ENCODE peak calls at places on chromosomes 11 and 22, in seven cellular contexts. Q is astrocyte of the cerebellum, W is IMR-90, Y is lower lobe of right lung, I is uterus, E is RWPE2, K is AG10803. F is an unnamed sample.

GRCh38 chr11:3880724-3881123 is 25.3 kb downstream of the STIM1 start:
- DNase-seq in I (no peak), K (peak), Y (no peak), Q (no peak), E (no peak), W (peak), F (no peak)

GRCh38 chr11:65225284-65226102 is 36.3 kb upstream of the POLA2 start:
- DNase-seq in W (peak), E (no peak), Q (peak), K (peak), Y (peak), I (peak), F (no peak)

GRCh38 chr22:22820626-22821025 is 67.0 kb upstream of the IGLL5 start:
- DNase-seq in Y (no peak), W (no peak), K (no peak), I (no peak), Q (no peak), E (no peak), F (no peak)

GRCh38 chr22:20672082-20672424 is 101.9 kb upstream of the SERPIND1 start:
- DNase-seq in Q (no peak), W (no peak), Y (no peak), I (no peak), K (no peak), E (no peak), F (no peak)

GRCh38 chr11:8025816-8026215 is 38.7 kb downstream of the EIF3F start:
- DNase-seq in K (peak), I (no peak), W (peak), E (no peak), Y (no peak), Q (peak), F (no peak)

GRCh38 chr22:47794851-47795250 is 1032.4 kb downstream of the TBC1D22A start:
- DNase-seq in Q (no peak), E (no peak), W (no peak), K (no peak), I (no peak), Y (no peak), F (no peak)

GRCh38 chr11:6437993-6438392 is 2.8 kb downstream of the HPX start:
- DNase-seq in E (no peak), K (no peak), Y (no peak), Q (no peak), W (no peak), I (no peak), F (no peak)

GRCh38 chr22:20741634-20742581 is 32.0 kb upstream of the SERPIND1 start:
- DNase-seq in Q (no peak), I (no peak), E (no peak), K (peak), W (peak), Y (no peak), F (no peak)

GRCh38 chr11:64881476-64881875 is 3.1 kb upstream of the EHD1 start:
- DNase-seq in Y (no peak), Q (no peak), I (no peak), K (no peak), E (no peak), W (no peak), F (no peak)

GRCh38 chr22:36872084-36872483 is 11.3 kb downstream of the NCF4 start:
- DNase-seq in Y (no peak), I (no peak), W (no peak), E (no peak), K (no peak), Q (no peak), F (no peak)

GRCh38 chr22:36334838-36335603 is 52.7 kb downstream of the MYH9 start:
- DNase-seq in E (peak), Y (no peak), I (no peak), W (peak), K (peak), Q (no peak), F (no peak)

DNA sequence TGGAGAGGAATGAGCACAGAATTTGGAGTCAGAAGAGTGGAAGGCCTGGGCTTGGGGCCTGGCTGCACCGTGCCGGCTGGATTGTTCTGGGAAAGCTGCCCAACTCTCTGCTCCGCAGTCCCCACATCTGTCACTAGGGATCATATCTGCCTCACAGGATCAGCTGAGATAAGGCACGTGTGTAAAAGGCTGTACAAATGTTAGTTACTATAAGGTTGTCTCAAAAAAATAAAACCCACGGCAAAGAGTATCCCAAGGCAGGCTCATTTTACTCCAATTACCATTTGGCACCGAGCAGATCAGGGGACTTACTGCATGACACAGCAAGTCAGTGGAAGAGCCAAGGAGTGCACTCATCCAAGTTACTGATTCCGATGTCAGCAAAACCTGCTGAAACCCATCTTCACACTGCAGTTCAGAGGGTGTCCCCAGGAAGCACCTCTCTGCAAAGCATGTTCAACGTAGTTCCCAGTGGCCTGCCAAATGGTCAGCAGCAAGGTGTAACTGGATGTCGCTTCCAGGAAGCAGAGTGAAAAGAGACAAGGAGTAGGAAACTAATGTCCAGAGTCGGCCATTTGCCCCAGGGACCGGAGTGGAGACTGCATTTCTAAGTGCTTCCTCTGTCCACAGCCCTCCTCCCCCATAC is 18.1 kb upstream of the MRTFA start:
- DNase-seq in K (peak), I (peak), Y (no peak), W (peak), Q (no peak), E (no peak), F (no peak)
- TF ChIP-seq CTCF in K (peak), I (no peak), Y (peak), W (peak), Q (peak), E (peak), F (no peak)

DNA sequence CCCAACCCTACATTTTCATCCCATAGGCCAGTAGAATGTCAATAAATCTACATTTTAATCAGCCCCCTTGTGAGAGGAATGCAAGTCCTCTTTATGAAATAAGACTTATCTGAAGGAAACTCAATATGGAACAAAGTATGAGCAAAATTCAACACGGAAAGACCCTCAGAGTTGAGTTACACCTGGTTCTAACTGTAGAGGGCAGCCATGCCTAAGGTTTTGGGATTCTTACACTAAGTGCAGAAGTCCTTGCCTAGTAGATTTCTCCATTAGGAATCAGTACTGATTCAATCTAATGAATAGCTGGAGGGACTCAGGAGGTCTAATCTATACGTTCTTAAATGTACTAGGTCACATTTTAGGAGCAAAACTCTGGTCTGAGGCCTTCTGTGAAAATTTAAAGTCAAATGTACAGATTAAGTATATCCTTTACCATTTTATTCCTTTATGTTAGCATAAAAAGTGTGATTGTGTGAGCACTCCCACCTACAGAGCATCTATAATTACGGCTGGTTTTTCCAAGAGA is 904.5 kb downstream of the DLG2 start:
- DNase-seq in K (no peak), Y (no peak), W (no peak), I (no peak), E (no peak), Q (no peak), F (no peak)
- TF ChIP-seq CTCF in K (no peak), Y (no peak), W (no peak), I (no peak), E (no peak), Q (no peak), F (peak)

GRCh38 chr11:113103932-113104331 is 142.7 kb downstream of the NCAM1 start:
- DNase-seq in I (no peak), Y (no peak), Q (no peak), W (no peak), E (no peak), K (no peak), F (no peak)

GRCh38 chr11:113104390-113105251 is 143.4 kb downstream of the NCAM1 start:
- DNase-seq in E (no peak), K (no peak), Q (no peak), I (no peak), Y (no peak), W (no peak), F (no peak)

GRCh38 chr11:113110046-113110445 is 148.8 kb downstream of the NCAM1 start:
- DNase-seq in Q (no peak), W (no peak), K (no peak), Y (no peak), I (no peak), E (no peak), F (no peak)

GRCh38 chr11:113105584-113105983 is 144.4 kb downstream of the NCAM1 start:
- DNase-seq in I (no peak), K (peak), E (no peak), Q (no peak), W (no peak), Y (no peak), F (no peak)

DNA sequence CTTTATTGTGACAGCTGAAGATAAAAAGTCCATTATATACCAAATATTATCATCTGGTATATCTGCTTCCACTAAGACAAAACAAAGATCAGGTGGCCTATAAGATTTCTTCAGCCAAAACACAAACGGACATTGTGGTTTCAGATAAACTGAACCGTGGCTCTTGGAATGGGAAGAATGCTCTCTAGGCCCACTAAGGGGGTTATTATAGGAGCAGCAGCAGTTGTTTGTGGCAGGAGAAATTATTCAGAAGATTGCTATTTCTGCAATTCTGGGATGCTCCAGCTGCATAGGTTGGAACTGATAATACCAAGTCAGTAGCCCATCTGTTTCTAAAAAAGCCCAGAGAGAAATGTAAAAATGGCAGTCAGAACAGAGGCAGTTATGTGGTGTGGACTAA is 145.3 kb downstream of the NCAM1 start:
- DNase-seq in Q (peak), W (peak), E (no peak), Y (no peak), I (no peak), K (peak), F (no peak)
- TF ChIP-seq CTCF in Q (no peak), W (no peak), E (no peak), Y (no peak), I (no peak), K (no peak), F (no peak)

DNA sequence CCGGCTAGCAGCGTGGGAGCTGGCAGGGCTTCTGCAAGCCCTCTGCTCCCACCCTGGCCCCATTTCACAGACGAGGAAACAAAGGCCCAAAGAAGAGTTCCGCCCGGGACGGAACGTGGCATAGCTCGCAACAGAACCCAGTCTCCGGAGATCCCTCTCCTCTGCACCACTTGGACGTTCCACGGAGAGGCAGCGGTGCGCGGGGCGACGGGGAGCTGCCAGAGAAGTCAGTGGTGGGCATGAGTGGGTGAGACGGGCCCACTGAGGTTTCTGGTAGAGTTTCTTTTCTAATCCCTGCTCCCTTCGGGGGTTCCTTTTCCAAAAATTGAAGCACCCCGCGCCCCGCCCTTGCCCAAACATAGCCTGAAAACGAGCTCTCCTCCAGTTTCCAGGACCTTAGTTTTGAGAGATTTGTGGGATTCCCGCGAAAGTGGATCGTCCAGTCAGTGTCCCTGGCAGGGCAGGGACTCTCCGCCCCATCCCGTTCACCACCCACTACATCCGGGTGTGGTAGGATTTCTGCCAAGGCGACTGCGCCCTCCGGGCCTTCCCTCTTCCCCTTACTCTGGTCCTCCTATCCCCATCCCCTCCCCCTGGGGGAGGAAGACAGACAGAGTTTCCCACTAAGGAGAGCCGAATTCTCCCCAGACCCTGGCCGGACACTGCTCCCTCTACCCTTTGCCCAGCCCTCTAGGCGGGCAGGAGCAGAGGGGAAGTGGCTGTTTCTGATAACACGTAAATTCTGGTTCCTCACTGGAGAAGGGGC is 764 bp upstream of the NECTIN1 start:
- DNase-seq in Q (no peak), I (peak), W (peak), E (no peak), K (peak), Y (peak), F (no peak)
- TF ChIP-seq CTCF in Q (no peak), I (no peak), W (no peak), E (peak), K (no peak), Y (peak), F (peak)

GRCh38 chr22:42074153-42074750 is at the start of gene PHETA2:
- DNase-seq in K (peak), I (peak), Q (no peak), W (peak), Y (peak), E (no peak), F (no peak)
- TF ChIP-seq CTCF in K (peak), I (peak), Q (peak), W (peak), Y (peak), E (peak), F (peak)

GRCh38 chr11:70503878-70504240 is 105.5 kb downstream of the CTTN start:
- DNase-seq in I (no peak), W (no peak), E (no peak), Y (no peak), K (no peak), Q (no peak), F (no peak)
- TF ChIP-seq CTCF in I (no peak), W (peak), E (no peak), Y (no peak), K (no peak), Q (peak), F (peak)

DNA sequence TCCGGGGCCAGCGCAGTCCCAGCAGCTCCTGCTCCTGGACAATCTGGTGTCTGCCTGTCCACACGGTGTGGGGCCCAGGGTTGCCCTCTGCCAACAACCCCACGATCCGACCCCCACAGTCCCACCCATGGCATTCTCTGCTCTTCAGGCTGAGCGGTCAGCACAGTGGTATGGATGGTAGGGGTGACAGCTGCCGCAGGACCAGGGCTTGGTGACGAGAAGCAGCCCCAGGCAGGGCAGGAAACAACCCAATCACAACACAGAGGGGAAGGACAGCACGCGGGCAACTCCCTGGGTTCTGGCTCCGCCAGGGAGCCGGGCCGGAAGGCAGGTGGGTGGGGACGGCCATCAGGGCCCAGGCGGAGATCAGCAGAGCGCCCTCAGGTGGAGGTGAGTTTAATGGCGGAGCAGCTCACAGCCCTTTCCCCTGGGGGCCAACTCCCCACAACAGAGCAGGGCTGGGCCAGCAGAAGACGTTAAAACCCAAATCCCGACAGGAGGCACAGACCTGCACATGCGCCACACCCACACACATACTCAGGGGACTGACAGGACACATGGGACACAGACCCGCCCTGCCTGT is 5.3 kb upstream of the CHADL start:
- DNase-seq in Q (no peak), Y (no peak), I (no peak), W (no peak), E (no peak), K (no peak), F (no peak)
- TF ChIP-seq CTCF in Q (no peak), Y (no peak), I (no peak), W (no peak), E (no peak), K (no peak), F (no peak)